ENCODE peak calls at places on chromosomes 12 and 14, in five cellular contexts. One of them, this sample, is unnamed.

GRCh38 chr12:116361404-116362223 is 84.1 kb upstream of the MED13L start:
- DNase-seq in lung: no peak
- DNase-seq in fibroblast of lung: no peak
- DNase-seq in GM12878: no peak
- DNase-seq in right atrium auricular region: no peak
- DNase-seq in this sample: no peak

GRCh38 chr12:93962336-93962735 is 186.0 kb upstream of the PLXNC1 start:
- DNase-seq in GM12878: no peak
- DNase-seq in right atrium auricular region: no peak
- DNase-seq in fibroblast of lung: no peak
- DNase-seq in lung: no peak
- DNase-seq in this sample: no peak

GRCh38 chr12:54270345-54270744 is 9.6 kb downstream of the CBX5 start:
- DNase-seq in GM12878: no peak
- DNase-seq in right atrium auricular region: no peak
- DNase-seq in fibroblast of lung: no peak
- DNase-seq in lung: no peak
- DNase-seq in this sample: no peak

GRCh38 chr14:56247495-56248087 is 129.4 kb downstream of the PELI2 start:
- DNase-seq in fibroblast of lung: peak; percentile 25
- DNase-seq in GM12878: no peak
- DNase-seq in right atrium auricular region: no peak
- DNase-seq in lung: no peak
- DNase-seq in this sample: no peak

GRCh38 chr12:129550353-129550752 is 353.5 kb downstream of the TMEM132D start:
- DNase-seq in right atrium auricular region: no peak
- DNase-seq in fibroblast of lung: no peak
- DNase-seq in GM12878: no peak
- DNase-seq in lung: peak; percentile 61
- DNase-seq in this sample: no peak

GRCh38 chr12:112148031-112148513 is 22.7 kb downstream of the TRAFD1 start:
- DNase-seq in GM12878: no peak
- DNase-seq in right atrium auricular region: no peak
- DNase-seq in lung: no peak
- DNase-seq in fibroblast of lung: peak; percentile 79
- DNase-seq in this sample: no peak

GRCh38 chr12:54759751-54760150 is 94.6 kb upstream of the MUCL1 start:
- DNase-seq in GM12878: peak; percentile 7
- DNase-seq in fibroblast of lung: no peak
- DNase-seq in right atrium auricular region: no peak
- DNase-seq in lung: no peak
- DNase-seq in this sample: no peak

GRCh38 chr12:130703733-130704375 is 12.2 kb downstream of the RIMBP2 start:
- DNase-seq in GM12878: no peak
- DNase-seq in fibroblast of lung: no peak
- DNase-seq in lung: no peak
- DNase-seq in right atrium auricular region: no peak
- DNase-seq in this sample: no peak

GRCh38 chr14:32720927-32721326 is 217.8 kb upstream of the NPAS3 start:
- DNase-seq in GM12878: no peak
- DNase-seq in lung: no peak
- DNase-seq in right atrium auricular region: no peak
- DNase-seq in fibroblast of lung: peak; percentile 49
- DNase-seq in this sample: no peak

GRCh38 chr12:113642216-113642615 is 170.5 kb upstream of the LHX5 start:
- DNase-seq in lung: no peak
- DNase-seq in GM12878: no peak
- DNase-seq in fibroblast of lung: no peak
- DNase-seq in right atrium auricular region: no peak
- DNase-seq in this sample: no peak

GRCh38 chr12:114294303-114294685 is 111.7 kb downstream of the TBX5 start:
- DNase-seq in lung: no peak
- DNase-seq in right atrium auricular region: no peak
- DNase-seq in fibroblast of lung: peak; percentile 59
- DNase-seq in GM12878: no peak
- DNase-seq in this sample: no peak

GRCh38 chr14:99682809-99683618 is 1.1 kb upstream of the CYP46A1 start:
- DNase-seq in right atrium auricular region: peak; percentile 81
- DNase-seq in lung: peak; percentile 69
- DNase-seq in GM12878: no peak
- DNase-seq in fibroblast of lung: peak; percentile 50
- DNase-seq in this sample: peak; percentile 92

GRCh38 chr12:56110571-56110970 is 5.9 kb upstream of the RPL41 start:
- DNase-seq in GM12878: no peak
- DNase-seq in fibroblast of lung: no peak
- DNase-seq in right atrium auricular region: no peak
- DNase-seq in lung: no peak
- DNase-seq in this sample: no peak

GRCh38 chr12:25328082-25328712 is 77.5 kb upstream of the KRAS start:
- DNase-seq in fibroblast of lung: peak; percentile 65
- DNase-seq in right atrium auricular region: no peak
- DNase-seq in GM12878: no peak
- DNase-seq in lung: no peak
- DNase-seq in this sample: no peak

GRCh38 chr14:58920230-58920629 is 268.2 kb upstream of the DAAM1 start:
- DNase-seq in GM12878: no peak
- DNase-seq in lung: no peak
- DNase-seq in right atrium auricular region: no peak
- DNase-seq in fibroblast of lung: no peak
- DNase-seq in this sample: no peak

GRCh38 chr14:101845896-101846295 is 84.4 kb downstream of the PPP2R5C start:
- DNase-seq in GM12878: no peak
- DNase-seq in lung: no peak
- DNase-seq in fibroblast of lung: no peak
- DNase-seq in right atrium auricular region: no peak
- DNase-seq in this sample: no peak

GRCh38 chr12:68240975-68241374 is 12.4 kb downstream of the IL22 start:
- DNase-seq in right atrium auricular region: no peak
- DNase-seq in lung: no peak
- DNase-seq in GM12878: peak; percentile 86
- DNase-seq in fibroblast of lung: peak; percentile 33
- DNase-seq in this sample: no peak

GRCh38 chr12:51265024-51265423 is 5.2 kb downstream of the SMAGP start:
- DNase-seq in GM12878: peak; percentile 24
- DNase-seq in fibroblast of lung: no peak
- DNase-seq in lung: no peak
- DNase-seq in right atrium auricular region: no peak
- DNase-seq in this sample: no peak

GRCh38 chr14:24259282-24260025 is 3.5 kb downstream of the TGM1 start:
- DNase-seq in fibroblast of lung: peak; percentile 68
- DNase-seq in lung: peak; percentile 83
- DNase-seq in right atrium auricular region: no peak
- DNase-seq in GM12878: no peak
- DNase-seq in this sample: peak; percentile 88

GRCh38 chr12:49631336-49631907 is 8.1 kb downstream of the PRPF40B start:
- DNase-seq in fibroblast of lung: no peak
- DNase-seq in right atrium auricular region: no peak
- DNase-seq in GM12878: no peak
- DNase-seq in lung: no peak
- DNase-seq in this sample: peak; percentile 39

GRCh38 chr14:64910847-64911495 is 3.3 kb upstream of the CHURC1 start:
- DNase-seq in lung: no peak
- DNase-seq in fibroblast of lung: peak; percentile 32
- DNase-seq in right atrium auricular region: no peak
- DNase-seq in GM12878: no peak
- DNase-seq in this sample: no peak

GRCh38 chr14:20477211-20477876 is 8.1 kb downstream of the PNP start:
- DNase-seq in right atrium auricular region: no peak
- DNase-seq in fibroblast of lung: peak; percentile 79
- DNase-seq in lung: peak; percentile 64
- DNase-seq in GM12878: no peak
- DNase-seq in this sample: no peak

GRCh38 chr12:3295648-3296408 is 195.2 kb upstream of the PRMT8 start:
- DNase-seq in lung: peak; percentile 40
- DNase-seq in right atrium auricular region: peak; percentile 75
- DNase-seq in fibroblast of lung: no peak
- DNase-seq in GM12878: no peak
- DNase-seq in this sample: no peak

GRCh38 chr12:91172051-91172450 is 10.6 kb downstream of the DCN start:
- DNase-seq in right atrium auricular region: no peak
- DNase-seq in fibroblast of lung: no peak
- DNase-seq in lung: no peak
- DNase-seq in GM12878: no peak
- DNase-seq in this sample: no peak

GRCh38 chr12:2324375-2324774 is 271.6 kb downstream of the CACNA1C start:
- DNase-seq in lung: no peak
- DNase-seq in right atrium auricular region: no peak
- DNase-seq in GM12878: no peak
- DNase-seq in fibroblast of lung: peak; percentile 33
- DNase-seq in this sample: no peak

GRCh38 chr12:123059501-123059900 is 79.0 kb downstream of the ARL6IP4 start:
- DNase-seq in right atrium auricular region: no peak
- DNase-seq in fibroblast of lung: no peak
- DNase-seq in lung: no peak
- DNase-seq in GM12878: no peak
- DNase-seq in this sample: no peak

GRCh38 chr14:32230695-32231280 is 27.7 kb upstream of the RNU6-8 start:
- DNase-seq in lung: no peak
- DNase-seq in GM12878: no peak
- DNase-seq in right atrium auricular region: no peak
- DNase-seq in fibroblast of lung: peak; percentile 95
- DNase-seq in this sample: peak; percentile 32

GRCh38 chr14:105092124-105092911 is 27.1 kb upstream of the GPR132 start:
- DNase-seq in GM12878: no peak
- DNase-seq in lung: no peak
- DNase-seq in right atrium auricular region: no peak
- DNase-seq in fibroblast of lung: no peak
- DNase-seq in this sample: peak; percentile 84

GRCh38 chr12:65943388-65944137 is 119.3 kb downstream of the HMGA2 start:
- DNase-seq in right atrium auricular region: no peak
- DNase-seq in lung: no peak
- DNase-seq in GM12878: no peak
- DNase-seq in fibroblast of lung: no peak
- DNase-seq in this sample: no peak

GRCh38 chr12:54287316-54288157 is 7.0 kb downstream of the HNRNPA1 start:
- DNase-seq in right atrium auricular region: no peak
- DNase-seq in lung: no peak
- DNase-seq in GM12878: no peak
- DNase-seq in fibroblast of lung: no peak
- DNase-seq in this sample: peak; percentile 12

GRCh38 chr12:13571035-13571434 is 374.5 kb downstream of the EMP1 start:
- DNase-seq in lung: no peak
- DNase-seq in fibroblast of lung: no peak
- DNase-seq in GM12878: no peak
- DNase-seq in right atrium auricular region: no peak
- DNase-seq in this sample: no peak

GRCh38 chr14:69666698-69667211 is 55.4 kb downstream of the SUSD6 start:
- DNase-seq in lung: no peak
- DNase-seq in GM12878: no peak
- DNase-seq in right atrium auricular region: no peak
- DNase-seq in fibroblast of lung: peak; percentile 84
- DNase-seq in this sample: no peak

GRCh38 chr14:51006781-51007211 is 62.5 kb upstream of the PYGL start:
- DNase-seq in fibroblast of lung: peak; percentile 91
- DNase-seq in right atrium auricular region: no peak
- DNase-seq in GM12878: no peak
- DNase-seq in lung: peak; percentile 34
- DNase-seq in this sample: no peak

GRCh38 chr12:117384735-117385134 is 23.3 kb upstream of the NOS1 start:
- DNase-seq in GM12878: no peak
- DNase-seq in lung: no peak
- DNase-seq in right atrium auricular region: no peak
- DNase-seq in fibroblast of lung: no peak
- DNase-seq in this sample: no peak

GRCh38 chr14:50342211-50343080 is 30.3 kb downstream of the DMAC2L start:
- DNase-seq in right atrium auricular region: peak; percentile 69
- DNase-seq in lung: no peak
- DNase-seq in GM12878: no peak
- DNase-seq in fibroblast of lung: peak; percentile 83
- DNase-seq in this sample: peak; percentile 82

GRCh38 chr12:101013993-101014392 is 196.0 kb downstream of the SLC5A8 start:
- DNase-seq in lung: no peak
- DNase-seq in fibroblast of lung: no peak
- DNase-seq in right atrium auricular region: no peak
- DNase-seq in GM12878: no peak
- DNase-seq in this sample: no peak

GRCh38 chr14:21191809-21192446 is 36.1 kb upstream of the OR5AU1 start:
- DNase-seq in fibroblast of lung: peak; percentile 42
- DNase-seq in GM12878: no peak
- DNase-seq in right atrium auricular region: no peak
- DNase-seq in lung: peak; percentile 76
- DNase-seq in this sample: peak; percentile 92

DNA sequence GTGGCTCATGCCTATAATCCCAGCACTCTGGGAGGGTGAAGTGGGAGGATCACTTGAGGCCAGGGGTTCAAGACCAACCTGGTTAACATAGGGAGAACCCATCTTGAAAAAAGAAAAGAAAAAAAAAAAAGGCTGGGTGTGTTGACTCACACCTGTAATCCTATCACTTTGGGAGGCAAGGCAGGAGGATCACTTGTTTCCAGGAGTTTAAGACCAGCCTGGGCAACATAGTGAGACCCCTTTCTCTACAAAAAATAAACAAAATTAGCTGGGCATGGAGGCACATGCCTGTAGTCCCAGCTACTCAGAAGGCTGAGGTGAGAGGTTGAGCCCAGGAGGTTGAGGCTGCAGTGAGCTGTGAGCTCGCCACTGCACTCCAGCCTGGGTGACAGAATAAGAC is 23.0 kb upstream of the LRP1-AS start:
- DNase-seq in right atrium auricular region: no peak
- DNase-seq in fibroblast of lung: no peak
- DNase-seq in GM12878: no peak
- DNase-seq in lung: no peak
- DNase-seq in this sample: no peak
- H3K36me3 ChIP-seq in right atrium auricular region: peaks cover 84% of the 10 kb centered on the region
- H3K36me3 ChIP-seq in fibroblast of lung: peaks cover 66% of the 10 kb centered on the region
- H3K36me3 ChIP-seq in GM12878: no peaks in the 10 kb centered on the region
- H3K36me3 ChIP-seq in lung: peaks cover 45% of the 10 kb centered on the region
- H3K36me3 ChIP-seq in this sample: peaks cover 9% of the 10 kb centered on the region

DNA sequence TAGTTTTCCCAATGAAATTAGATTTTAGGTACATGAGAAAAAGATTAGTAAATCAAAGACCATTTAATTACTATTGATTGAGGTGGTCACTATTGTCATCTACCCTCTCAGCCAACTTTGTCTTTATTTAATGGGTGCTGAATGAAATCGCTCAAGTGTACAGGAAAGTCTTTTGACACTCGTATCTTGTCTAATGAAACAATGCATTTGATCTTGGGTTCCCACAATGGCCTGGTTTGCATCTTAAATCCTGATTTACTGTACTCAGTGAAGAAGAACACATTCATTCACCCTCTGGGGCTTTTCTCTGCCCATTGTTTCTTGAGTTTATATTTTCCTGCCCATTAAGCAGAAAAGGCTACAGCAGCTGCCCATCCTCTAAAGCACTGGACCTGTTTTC is 1369.2 kb downstream of the AACS start:
- DNase-seq in lung: no peak
- DNase-seq in fibroblast of lung: no peak
- DNase-seq in GM12878: no peak
- DNase-seq in right atrium auricular region: no peak
- DNase-seq in this sample: no peak
- H3K27ac ChIP-seq in lung: no peak overlapping the region
- H3K27ac ChIP-seq in fibroblast of lung: no peak overlapping the region
- H3K27ac ChIP-seq in GM12878: no peak overlapping the region
- H3K27ac ChIP-seq in right atrium auricular region: no peak overlapping the region
- H3K27ac ChIP-seq in this sample: no peak overlapping the region

GRCh38 chr14:91298576-91298975 is 54.1 kb upstream of the GPR68 start:
- DNase-seq in GM12878: no peak
- DNase-seq in right atrium auricular region: no peak
- DNase-seq in fibroblast of lung: peak; percentile 70
- DNase-seq in lung: no peak
- DNase-seq in this sample: peak; percentile 15
- H3K36me3 ChIP-seq in GM12878: peaks cover 64% of the 10 kb centered on the region
- H3K36me3 ChIP-seq in right atrium auricular region: no peaks in the 10 kb centered on the region
- H3K36me3 ChIP-seq in fibroblast of lung: no peaks in the 10 kb centered on the region
- H3K36me3 ChIP-seq in lung: peaks cover 39% of the 10 kb centered on the region
- H3K36me3 ChIP-seq in this sample: peaks cover 21% of the 10 kb centered on the region

GRCh38 chr12:4723226-4723625 is 3.0 kb downstream of the GALNT8 start:
- DNase-seq in GM12878: no peak
- DNase-seq in lung: no peak
- DNase-seq in fibroblast of lung: no peak
- DNase-seq in right atrium auricular region: no peak
- DNase-seq in this sample: no peak
- H3K27ac ChIP-seq in GM12878: no peak overlapping the region
- H3K27ac ChIP-seq in lung: no peak overlapping the region
- H3K27ac ChIP-seq in fibroblast of lung: no peak overlapping the region
- H3K27ac ChIP-seq in right atrium auricular region: no peak overlapping the region
- H3K27ac ChIP-seq in this sample: no peak overlapping the region

This sample was measured in kidney.